ENCODE peak calls at places on chromosomes 1 and 21, in four cellular contexts. M, L, G and B are unnamed samples.

GRCh38 chr21:44089001-44089911 is 17.9 kb upstream of the PWP2 start:
- DNase-seq in M (no peak), G (no peak), L (no peak), B (no peak)

GRCh38 chr1:9207086-9207485 is 27.5 kb upstream of the H6PD start:
- DNase-seq in M (no peak), L (no peak), G (no peak), B (no peak)

GRCh38 chr1:232471250-232471649 is 158.7 kb downstream of the SIPA1L2 start:
- DNase-seq in G (no peak), L (no peak), M (no peak), B (no peak)

GRCh38 chr1:61539720-61540462 is 185.1 kb downstream of the TM2D1 start:
- DNase-seq in G (no peak), L (no peak), M (no peak), B (no peak)

GRCh38 chr1:64000021-64000420 is 203.4 kb upstream of the UBE2U start:
- DNase-seq in G (no peak), M (no peak), L (no peak), B (no peak)

GRCh38 chr21:34810786-34811185 is 142.0 kb downstream of the CLIC6 start:
- DNase-seq in L (no peak), G (no peak), M (no peak), B (no peak)

GRCh38 chr1:177032434-177032833 is 132.1 kb downstream of the ASTN1 start:
- DNase-seq in G (no peak), L (peak; percentile 18), M (no peak), B (no peak)

GRCh38 chr1:153100241-153100640 is 5.9 kb upstream of the SPRR2E start:
- DNase-seq in M (no peak), L (no peak), G (no peak), B (no peak)

GRCh38 chr1:35364732-35365131 is 96.2 kb downstream of the ZMYM4 start:
- DNase-seq in L (no peak), M (no peak), G (peak; percentile 13), B (no peak)

GRCh38 chr1:208159542-208160258 is 84.5 kb downstream of the PLXNA2 start:
- DNase-seq in G (no peak), L (peak; percentile 30), M (no peak), B (peak; percentile 74)

GRCh38 chr1:155938220-155938627 is 3.2 kb upstream of the RXFP4 start:
- DNase-seq in M (peak; percentile 77), L (peak; percentile 81), G (peak; percentile 50), B (peak; percentile 71)

GRCh38 chr1:39129514-39129913 is 75.0 kb upstream of the MACF1 start:
- DNase-seq in L (peak; percentile 36), M (no peak), G (no peak), B (no peak)

GRCh38 chr1:246128494-246129069 is 378.5 kb downstream of the SMYD3 start:
- DNase-seq in G (no peak), L (no peak), M (no peak), B (no peak)

GRCh38 chr21:36550761-36551160 is 70.8 kb upstream of the CLDN14 start:
- DNase-seq in L (no peak), M (no peak), G (no peak), B (no peak)

GRCh38 chr21:16634522-16634914 is 878.3 kb upstream of the CXADR start:
- DNase-seq in L (no peak), M (no peak), G (no peak), B (no peak)

GRCh38 chr1:184648160-184648855 is 106.3 kb downstream of the EDEM3 start:
- DNase-seq in L (no peak), M (no peak), G (no peak), B (no peak)

GRCh38 chr1:50783286-50783685 is 176.8 kb downstream of the FAF1 start:
- DNase-seq in L (no peak), G (no peak), M (no peak), B (no peak)

GRCh38 chr1:115838805-115839705 is 1.9 kb downstream of the NHLH2 start:
- DNase-seq in G (no peak), L (no peak), M (no peak), B (peak; percentile 55)

GRCh38 chr1:17686258-17686657 is 68.9 kb upstream of the ACTL8 start:
- DNase-seq in G (no peak), M (no peak), L (no peak), B (no peak)

GRCh38 chr1:218328769-218329168 is 16.4 kb upstream of the TGFB2 start:
- DNase-seq in L (no peak), M (no peak), G (no peak), B (no peak)

GRCh38 chr1:20115479-20115878 is 3.9 kb downstream of the PLA2G2D start:
- DNase-seq in G (no peak), L (no peak), M (no peak), B (no peak)

GRCh38 chr1:181089017-181089776 is 697 bp downstream of the IER5 start:
- DNase-seq in M (no peak), L (peak; percentile 50), G (no peak), B (peak; percentile 73)

GRCh38 chr1:184212649-184213314 is 161.3 kb downstream of the TSEN15 start:
- DNase-seq in L (no peak), G (no peak), M (no peak), B (no peak)

GRCh38 chr1:204567067-204567466 is 50.9 kb downstream of the MDM4 start:
- DNase-seq in L (no peak), G (no peak), M (no peak), B (no peak)

GRCh38 chr1:21149862-21150432 is 26.8 kb downstream of the EIF4G3 start:
- DNase-seq in M (no peak), L (no peak), G (no peak), B (peak; percentile 37)

GRCh38 chr1:40673452-40673851 is 8.0 kb upstream of the RIMS3 start:
- DNase-seq in M (no peak), G (no peak), L (no peak), B (no peak)

GRCh38 chr1:226887006-226887405 is 16.6 kb downstream of the PSEN2 start:
- DNase-seq in M (no peak), G (no peak), L (no peak), B (no peak)

GRCh38 chr1:18951416-18951815 is 5.1 kb downstream of the IFFO2 start:
- DNase-seq in G (no peak), M (no peak), L (no peak), B (no peak)

GRCh38 chr1:239723821-239724367 is 337.5 kb downstream of the CHRM3 start:
- DNase-seq in L (no peak), M (no peak), G (no peak), B (no peak)

GRCh38 chr1:216183007-216183406 is 240.2 kb downstream of the USH2A start:
- DNase-seq in L (no peak), G (no peak), M (peak; percentile 13), B (no peak)

GRCh38 chr1:222043444-222044292 is 301.8 kb upstream of the DUSP10 start:
- DNase-seq in G (no peak), M (no peak), L (no peak), B (peak; percentile 76)

GRCh38 chr1:97137862-97138514 is 416.4 kb downstream of the PTBP2 start:
- DNase-seq in G (peak; percentile 20), M (peak; percentile 22), L (no peak), B (peak; percentile 35)

GRCh38 chr1:173473599-173474011 is 3.5 kb upstream of the PRDX6 start:
- DNase-seq in M (no peak), G (no peak), L (no peak), B (no peak)
- TF ChIP-seq YY1 in M (no peak), G (no peak), L (no peak), B (no peak)

DNA sequence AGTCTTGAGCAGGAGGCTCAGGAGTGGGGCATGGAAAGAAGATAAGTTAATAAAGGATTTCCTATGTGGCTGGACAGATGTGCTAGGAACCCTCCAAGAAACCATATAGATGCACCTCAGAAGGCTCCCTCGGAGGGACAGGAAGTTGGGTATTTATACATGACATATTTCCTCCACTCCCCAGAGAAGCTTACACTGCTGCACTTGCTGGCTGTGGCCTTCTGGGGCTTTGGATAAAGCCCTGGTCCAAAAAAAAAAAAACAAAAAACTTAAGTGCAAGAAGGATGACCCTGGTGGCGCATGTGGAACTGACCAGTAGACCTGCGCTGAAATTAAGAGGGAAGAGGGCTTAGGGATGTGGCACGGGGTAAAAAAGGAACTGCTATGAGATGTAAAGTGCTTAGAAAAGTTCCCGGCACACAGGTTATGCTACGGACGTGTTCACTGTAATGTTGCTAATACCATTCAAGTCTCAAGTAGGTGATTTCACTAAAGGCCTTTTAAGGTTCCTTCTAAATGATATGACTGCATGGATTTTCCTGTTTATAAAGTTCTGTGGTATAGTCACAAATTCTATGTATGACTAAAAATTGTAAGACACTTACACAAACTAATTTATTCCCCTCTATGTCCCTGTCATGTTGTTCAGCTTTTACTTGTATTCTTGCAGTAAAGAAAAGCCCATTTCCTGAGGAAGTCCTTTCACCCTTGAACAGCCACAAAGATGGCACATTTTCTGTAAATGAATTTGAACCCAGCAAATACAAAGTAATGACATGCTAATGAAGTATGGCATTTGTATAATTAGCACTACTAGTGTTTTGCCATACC is 253.6 kb downstream of the HMCN1 start:
- DNase-seq in G (no peak), M (no peak), L (no peak), B (no peak)
- TF ChIP-seq FOXM1 in G (no peak), M (no peak), L (no peak), B (no peak)

GRCh38 chr1:162276493-162276892 is 100.2 kb downstream of the SPATA46 start:
- DNase-seq in L (peak; percentile 43), G (no peak), M (peak; percentile 50), B (peak; percentile 51)
- TF ChIP-seq YY1 in L (no peak), G (no peak), M (no peak), B (no peak)

GRCh38 chr1:4711944-4712343 is 57.5 kb downstream of the AJAP1 start:
- DNase-seq in G (no peak), M (no peak), L (no peak), B (no peak)

GRCh38 chr1:4710592-4711190 is 56.3 kb downstream of the AJAP1 start:
- DNase-seq in M (peak; percentile 53), L (no peak), G (no peak), B (no peak)

GRCh38 chr1:4713669-4714068 is 59.3 kb downstream of the AJAP1 start:
- DNase-seq in L (no peak), G (no peak), M (no peak), B (no peak)

GRCh38 chr1:4708853-4709507 is 54.6 kb downstream of the AJAP1 start:
- DNase-seq in M (no peak), G (no peak), L (no peak), B (no peak)

GRCh38 chr1:4711191-4711915 is 56.9 kb downstream of the AJAP1 start:
- DNase-seq in M (no peak), G (no peak), L (no peak), B (no peak)
- TF ChIP-seq FOXM1 in M (no peak), G (no peak), L (no peak), B (no peak)

GRCh38 chr1:24027838-24028468 is 47.8 kb upstream of the SRSF10 start:
- DNase-seq in G (peak; percentile 20), L (peak; percentile 32), M (peak; percentile 60), B (peak; percentile 38)
- TF ChIP-seq YY1 in G (no peak), L (no peak), M (no peak), B (no peak)

GRCh38 chr1:167109125-167109524 is 15.2 kb downstream of the STYXL2 start:
- DNase-seq in L (no peak), G (no peak), M (no peak), B (no peak)
- TF ChIP-seq FOXM1 in L (no peak), G (no peak), M (no peak), B (no peak)